ENCODE peak calls at places on chromosomes 7 and 10, in nine cellular contexts. D is posterior vena cava, Y is RWPE1, E is mesothelial cell of epicardium, B is activated T-cell treated with anti-CD3 and anti-CD28 coated beads for 1 hour, S is kidney, M is head of caudate nucleus, A is neuronal stem cell, G is cardiac muscle cell. I is an unnamed sample.
A peak's percentile ranks its signal among the peaks of the same experiment; 100 is the strongest.

GRCh38 chr10:28137907-28138880 is 139.3 kb upstream of the ODAD2 start:
- DNase-seq in D (no peak), Y (no peak), E (no peak), B (no peak), S (no peak), M (no peak), A (no peak), G (no peak), I (no peak)

GRCh38 chr10:75841266-75841665 is 409.8 kb downstream of the LRMDA start:
- DNase-seq in D (no peak), Y (no peak), E (no peak), B (no peak), S (no peak), M (no peak), A (no peak), G (no peak), I (no peak)

GRCh38 chr10:43203491-43204393 is 63.1 kb downstream of the RASGEF1A start:
- DNase-seq in D (peak; percentile 77), Y (peak; percentile 38), E (peak; percentile 19), B (no peak), S (peak; percentile 72), M (no peak), A (no peak), G (peak; percentile 19), I (no peak)

GRCh38 chr7:77409739-77410545 is 6.2 kb downstream of the GSAP start:
- DNase-seq in D (no peak), Y (peak; percentile 56), E (no peak), B (no peak), S (no peak), M (no peak), A (no peak), G (no peak), I (no peak)

GRCh38 chr7:44797329-44798258 is 1.1 kb downstream of the PPIA start:
- DNase-seq in D (peak; percentile 96), Y (peak; percentile 82), E (peak; percentile 50), B (peak; percentile 71), S (peak; percentile 97), M (peak; percentile 91), A (peak; percentile 62), G (peak; percentile 85), I (peak; percentile 75)

GRCh38 chr10:113947138-113948011 is 92.9 kb downstream of the NHLRC2 start:
- DNase-seq in D (no peak), Y (no peak), E (no peak), B (no peak), S (no peak), M (no peak), A (no peak), G (peak; percentile 48), I (no peak)

GRCh38 chr7:129437190-129437589 is 3.0 kb downstream of the STRIP2 start:
- DNase-seq in D (no peak), Y (no peak), E (no peak), B (no peak), S (no peak), M (no peak), A (no peak), G (no peak), I (no peak)

GRCh38 chr10:106746888-106747287 is 417.6 kb downstream of the SORCS1 start:
- DNase-seq in D (no peak), Y (no peak), E (no peak), B (no peak), S (no peak), M (no peak), A (no peak), G (no peak), I (no peak)

GRCh38 chr10:116888380-116889055 is 39.2 kb downstream of the ENO4 start:
- DNase-seq in D (peak; percentile 83), Y (peak; percentile 92), E (no peak), B (no peak), S (no peak), M (peak; percentile 63), A (no peak), G (no peak), I (no peak)

GRCh38 chr10:15120523-15120922 is 23.4 kb downstream of the RPP38 start:
- DNase-seq in D (no peak), Y (peak; percentile 78), E (no peak), B (no peak), S (no peak), M (no peak), A (no peak), G (no peak), I (no peak)

GRCh38 chr7:139619367-139619657 is 95.8 kb downstream of the CLEC2L start:
- DNase-seq in D (no peak), Y (peak; percentile 3), E (no peak), B (no peak), S (no peak), M (no peak), A (no peak), G (no peak), I (no peak)

GRCh38 chr7:152231089-152231488 is 204.7 kb downstream of the KMT2C start:
- DNase-seq in D (no peak), Y (no peak), E (no peak), B (no peak), S (no peak), M (no peak), A (no peak), G (no peak), I (no peak)

GRCh38 chr10:92822060-92822634 is 26.2 kb upstream of the EXOC6 start:
- DNase-seq in D (no peak), Y (peak; percentile 75), E (no peak), B (no peak), S (no peak), M (no peak), A (no peak), G (no peak), I (no peak)

GRCh38 chr10:132702601-132703304 is 83.2 kb downstream of the NKX6-2 start:
- DNase-seq in D (peak; percentile 72), Y (peak; percentile 41), E (no peak), B (no peak), S (peak; percentile 69), M (peak; percentile 7), A (no peak), G (no peak), I (no peak)

GRCh38 chr10:10223129-10223528 is 794.5 kb upstream of the CELF2 start:
- DNase-seq in D (no peak), Y (no peak), E (no peak), B (no peak), S (no peak), M (no peak), A (no peak), G (no peak), I (no peak)

GRCh38 chr10:48251152-48251524 is 23.4 kb downstream of the FRMPD2 start:
- DNase-seq in D (no peak), Y (no peak), E (no peak), B (no peak), S (no peak), M (no peak), A (no peak), G (no peak), I (no peak)

GRCh38 chr7:13603661-13604060 is 385.8 kb downstream of the ETV1 start:
- DNase-seq in D (no peak), Y (peak; percentile 19), E (no peak), B (no peak), S (no peak), M (no peak), A (no peak), G (no peak), I (no peak)

GRCh38 chr10:46040004-46040403 is 6.1 kb downstream of the MSMB start:
- DNase-seq in D (no peak), Y (no peak), E (no peak), B (no peak), S (no peak), M (no peak), A (no peak), G (no peak), I (no peak)

GRCh38 chr7:30023524-30023923 is 3.0 kb downstream of the FKBP14 start:
- DNase-seq in D (no peak), Y (no peak), E (no peak), B (no peak), S (no peak), M (no peak), A (no peak), G (no peak), I (no peak)

GRCh38 chr10:80894797-80895467 is 357.2 kb downstream of the SH2D4B start:
- DNase-seq in D (no peak), Y (no peak), E (no peak), B (no peak), S (peak; percentile 48), M (no peak), A (no peak), G (no peak), I (no peak)

GRCh38 chr10:33772370-33773331 is 438.2 kb upstream of the NRP1 start:
- DNase-seq in D (no peak), Y (no peak), E (no peak), B (no peak), S (no peak), M (peak; percentile 74), A (peak; percentile 39), G (peak; percentile 18), I (no peak)

GRCh38 chr7:109322833-109323232 is 753.2 kb downstream of the DNAJB9 start:
- DNase-seq in D (no peak), Y (no peak), E (no peak), B (no peak), S (no peak), M (no peak), A (no peak), G (no peak), I (no peak)

GRCh38 chr10:3805227-3805790 is 20.3 kb upstream of the KLF6 start:
- DNase-seq in D (no peak), Y (no peak), E (no peak), B (no peak), S (no peak), M (no peak), A (no peak), G (no peak), I (no peak)

GRCh38 chr10:116170815-116171250 is 102.2 kb downstream of the GFRA1 start:
- DNase-seq in D (no peak), Y (no peak), E (no peak), B (no peak), S (no peak), M (no peak), A (peak; percentile 14), G (no peak), I (no peak)

GRCh38 chr7:105880571-105881330 is 4.4 kb upstream of the ATXN7L1 start:
- DNase-seq in D (no peak), Y (no peak), E (no peak), B (no peak), S (no peak), M (no peak), A (no peak), G (no peak), I (no peak)

GRCh38 chr7:68680235-68680872 is 917.9 kb upstream of the AUTS2 start:
- DNase-seq in D (no peak), Y (no peak), E (no peak), B (no peak), S (no peak), M (no peak), A (no peak), G (no peak), I (no peak)

GRCh38 chr10:101330236-101331225 is 23.4 kb upstream of the BTRC start:
- DNase-seq in D (no peak), Y (peak; percentile 66), E (no peak), B (no peak), S (no peak), M (peak; percentile 69), A (no peak), G (no peak), I (no peak)

GRCh38 chr10:122422266-122422980 is 32.0 kb upstream of the ARMS2 start:
- DNase-seq in D (no peak), Y (no peak), E (no peak), B (no peak), S (no peak), M (no peak), A (no peak), G (no peak), I (no peak)

GRCh38 chr10:21488246-21488953 is 37.1 kb downstream of the SKIDA1 start:
- DNase-seq in D (no peak), Y (no peak), E (no peak), B (no peak), S (no peak), M (no peak), A (no peak), G (peak; percentile 5), I (no peak)

GRCh38 chr7:155201325-155202087 is 96.2 kb upstream of the INSIG1 start:
- DNase-seq in D (peak; percentile 58), Y (no peak), E (no peak), B (no peak), S (no peak), M (no peak), A (no peak), G (no peak), I (no peak)

GRCh38 chr7:137953692-137954470 is 48.0 kb downstream of the CREB3L2 start:
- DNase-seq in D (no peak), Y (peak; percentile 34), E (no peak), B (no peak), S (peak; percentile 21), M (no peak), A (no peak), G (no peak), I (no peak)